ENCODE peak calls at places on chromosomes 11 and 22, in seven cellular contexts. O is thoracic aorta, X is heart left ventricle, A is HL-60, I is upper lobe of right lung, K is uterus, M is ovary. Y is an unnamed sample.

GRCh38 chr11:110362916-110363574 is 66.6 kb upstream of the RDX start:
- DNase-seq in X (no peak), A (no peak), I (no peak), K (no peak), O (no peak), M (no peak), Y (no peak)

GRCh38 chr11:63851354-63851753 is 12.4 kb downstream of the MARK2 start:
- DNase-seq in O (no peak), K (no peak), I (no peak), M (no peak), X (no peak), A (no peak), Y (no peak)

GRCh38 chr11:123480290-123480815 is 50.3 kb downstream of the GRAMD1B start:
- DNase-seq in A (peak), I (no peak), M (no peak), X (no peak), K (no peak), O (no peak), Y (no peak)

GRCh38 chr11:126345759-126346585 is 9.5 kb upstream of the ST3GAL4 start:
- DNase-seq in K (peak), X (no peak), O (no peak), A (peak), I (no peak), M (peak), Y (peak)

GRCh38 chr22:21807545-21807944 is 59.9 kb downstream of the MAPK1 start:
- DNase-seq in A (no peak), I (no peak), X (no peak), K (no peak), M (no peak), O (no peak), Y (no peak)

GRCh38 chr11:122095950-122096942 is 19.8 kb downstream of the BLID start:
- DNase-seq in M (no peak), X (no peak), O (no peak), A (no peak), I (no peak), K (no peak), Y (no peak)

GRCh38 chr11:123434262-123434661 is 4.2 kb downstream of the GRAMD1B start:
- DNase-seq in O (no peak), K (no peak), M (no peak), I (no peak), A (no peak), X (no peak), Y (no peak)

GRCh38 chr11:67022341-67022933 is 497 bp upstream of the SYT12 start:
- DNase-seq in K (no peak), A (no peak), M (peak), O (no peak), I (no peak), X (no peak), Y (no peak)

GRCh38 chr11:59680287-59681154 is 11.7 kb upstream of the PATL1 start:
- DNase-seq in M (peak), O (no peak), I (peak), X (peak), A (no peak), K (peak), Y (no peak)

GRCh38 chr11:124194696-124195418 is 11.7 kb downstream of the OR10D3 start:
- DNase-seq in A (peak), M (no peak), O (peak), I (no peak), X (no peak), K (no peak), Y (peak)

GRCh38 chr11:95363710-95364109 is 132.7 kb upstream of the SESN3 start:
- DNase-seq in K (no peak), X (no peak), O (no peak), I (no peak), M (no peak), A (no peak), Y (no peak)
- TF ChIP-seq CTCF in K (no peak), X (no peak), O (no peak), I (no peak), M (no peak), A (no peak), Y (no peak)

GRCh38 chr11:72307439-72307838 is 63.5 kb upstream of the PHOX2A start:
- DNase-seq in I (no peak), M (no peak), O (no peak), X (no peak), A (no peak), K (no peak), Y (no peak)
- TF ChIP-seq CTCF in I (no peak), M (no peak), O (no peak), X (no peak), A (no peak), K (no peak), Y (no peak)

DNA sequence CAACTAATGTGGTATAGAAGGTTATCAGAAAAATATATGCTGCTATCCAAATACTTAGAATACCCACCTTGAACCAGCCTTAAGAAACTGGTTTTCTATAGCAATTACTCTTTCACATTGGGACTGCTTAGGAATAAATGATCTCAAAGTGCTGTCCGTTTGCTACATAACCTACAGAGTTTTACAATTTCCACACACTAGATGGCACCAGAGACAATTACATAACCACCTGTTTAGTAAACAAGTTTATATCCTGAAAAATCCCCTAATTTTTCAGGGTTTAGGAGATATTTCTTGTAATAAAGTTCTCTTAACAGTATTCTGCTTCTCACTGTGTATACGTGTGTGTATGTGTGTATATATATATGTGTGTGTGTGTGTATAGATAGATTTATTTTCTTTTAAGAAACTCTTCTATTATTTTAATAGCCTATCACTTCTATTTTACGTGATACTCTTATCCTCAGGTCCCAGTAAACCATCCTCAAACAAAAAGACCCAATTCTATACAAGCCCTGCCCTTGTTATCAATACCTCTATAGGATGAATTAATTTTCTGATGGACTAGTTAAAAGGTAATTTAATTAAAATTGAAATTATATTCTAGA is 6.7 kb upstream of the OR5I1 start:
- DNase-seq in K (no peak), A (peak), I (no peak), O (no peak), M (no peak), X (no peak), Y (peak)
- TF ChIP-seq CTCF in K (no peak), A (peak), I (peak), O (no peak), M (no peak), X (peak), Y (peak)

GRCh38 chr11:76668362-76669155 is 2.0 kb downstream of the LRRC32 start:
- DNase-seq in A (no peak), K (peak), M (peak), I (peak), X (no peak), O (no peak), Y (no peak)

GRCh38 chr11:76666830-76667229 is 3.7 kb downstream of the LRRC32 start:
- DNase-seq in M (peak), K (no peak), O (no peak), X (no peak), I (peak), A (no peak), Y (no peak)

GRCh38 chr11:76667856-76668255 is 2.7 kb downstream of the LRRC32 start:
- DNase-seq in O (no peak), X (no peak), M (peak), I (peak), A (no peak), K (peak), Y (no peak)

GRCh38 chr11:76666408-76666807 is 4.1 kb downstream of the LRRC32 start:
- DNase-seq in O (no peak), M (peak), A (no peak), K (peak), I (peak), X (peak), Y (no peak)

DNA sequence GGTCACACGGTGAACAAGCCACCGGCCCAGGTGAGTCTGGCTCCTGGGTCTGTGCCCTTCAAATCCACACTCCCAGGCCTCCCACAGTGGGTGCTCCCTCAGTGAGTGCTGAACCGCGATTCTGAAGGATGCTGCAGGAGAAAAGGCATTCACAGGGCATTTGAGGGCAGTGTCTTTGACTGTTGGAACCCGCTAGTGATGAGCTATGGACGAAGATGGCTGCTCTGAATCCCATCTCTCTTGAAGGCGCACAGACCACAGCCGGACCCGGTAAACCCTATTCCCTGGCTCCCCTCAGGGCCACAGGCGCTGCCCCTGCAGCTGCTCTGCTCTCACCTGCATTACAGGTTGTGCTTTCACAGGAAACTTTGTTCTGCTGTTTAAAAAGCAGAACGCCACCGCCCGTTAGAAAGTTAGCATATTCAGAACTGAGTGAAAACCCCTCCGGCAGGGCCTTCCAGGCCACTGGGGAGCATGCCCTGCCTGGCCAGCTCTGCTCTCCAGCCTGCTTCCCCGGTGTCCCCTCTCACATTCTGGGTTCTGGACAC is 3.2 kb downstream of the LRRC32 start:
- DNase-seq in K (peak), A (no peak), M (peak), I (peak), X (no peak), O (no peak), Y (no peak)
- TF ChIP-seq CTCF in K (no peak), A (no peak), M (no peak), I (no peak), X (no peak), O (no peak), Y (no peak)

GRCh38 chr11:2867142-2867541 is 18.4 kb downstream of the CDKN1C start:
- DNase-seq in A (no peak), I (no peak), X (no peak), K (no peak), M (no peak), O (no peak), Y (no peak)

GRCh38 chr11:2866178-2866577 is 19.4 kb downstream of the CDKN1C start:
- DNase-seq in K (no peak), M (no peak), X (no peak), O (no peak), I (no peak), A (no peak), Y (no peak)

GRCh38 chr11:2869561-2870427 is 15.8 kb downstream of the CDKN1C start:
- DNase-seq in I (no peak), X (no peak), O (no peak), A (no peak), K (no peak), M (no peak), Y (no peak)

GRCh38 chr11:2868604-2869526 is 16.7 kb downstream of the CDKN1C start:
- DNase-seq in A (no peak), K (no peak), X (no peak), O (no peak), M (no peak), I (no peak), Y (no peak)

GRCh38 chr11:2867722-2868548 is 17.6 kb downstream of the CDKN1C start:
- DNase-seq in I (no peak), K (no peak), X (no peak), M (no peak), A (no peak), O (no peak), Y (no peak)
- TF ChIP-seq CTCF in I (no peak), K (no peak), X (no peak), M (no peak), A (no peak), O (no peak), Y (no peak)

DNA sequence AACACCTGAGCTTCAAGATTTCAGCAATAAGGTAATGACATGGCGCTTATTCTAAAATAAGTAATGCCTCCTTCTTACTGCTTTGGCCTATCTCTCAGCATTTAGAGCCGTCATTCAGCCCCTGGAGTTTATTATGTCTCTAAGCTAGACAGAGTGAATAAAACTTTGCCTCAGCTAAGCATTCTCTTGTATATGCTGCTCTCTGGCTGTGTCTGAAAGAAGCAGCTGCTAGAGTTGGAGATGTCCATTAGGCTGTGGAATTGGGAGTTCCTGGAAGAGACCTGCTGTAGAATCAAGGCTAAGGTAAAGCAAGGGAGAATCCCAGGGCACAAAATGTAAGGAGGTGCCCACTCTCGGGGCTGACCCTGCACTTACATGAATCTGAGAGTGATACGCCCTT is 35.5 kb upstream of the TTC12 start:
- DNase-seq in A (no peak), I (no peak), K (no peak), X (no peak), M (no peak), O (no peak), Y (no peak)
- TF ChIP-seq CTCF in A (no peak), I (no peak), K (peak), X (peak), M (peak), O (no peak), Y (no peak)

DNA sequence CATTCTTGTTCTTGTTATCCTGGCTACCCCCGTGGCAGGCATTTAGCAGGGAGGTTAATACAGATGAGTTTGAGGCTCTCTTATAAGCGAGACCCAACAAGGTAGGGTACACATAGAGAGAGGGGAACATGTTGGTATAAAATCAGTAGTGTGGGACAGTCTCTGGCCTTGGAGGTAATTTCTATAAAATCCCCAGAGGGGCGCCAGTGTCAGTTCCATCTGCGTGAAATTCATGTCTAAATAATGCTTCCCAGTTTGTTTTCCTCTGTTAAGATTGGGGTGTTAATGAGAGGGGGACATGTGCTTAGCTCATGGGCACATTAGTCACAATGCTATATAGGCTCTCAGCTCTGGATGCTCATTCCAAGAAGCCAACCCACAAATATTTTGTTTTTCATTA is 150.7 kb downstream of the MYO18B start:
- DNase-seq in K (no peak), M (no peak), O (no peak), A (no peak), X (no peak), I (no peak), Y (no peak)
- TF ChIP-seq CTCF in K (no peak), M (no peak), O (no peak), A (no peak), X (no peak), I (no peak), Y (no peak)

GRCh38 chr11:45748801-45749200 is 56.1 kb upstream of the SLC35C1 start:
- DNase-seq in A (no peak), K (no peak), X (no peak), O (no peak), I (no peak), M (no peak), Y (no peak)
- TF ChIP-seq CTCF in A (no peak), K (no peak), X (no peak), O (peak), I (no peak), M (no peak), Y (no peak)

DNA sequence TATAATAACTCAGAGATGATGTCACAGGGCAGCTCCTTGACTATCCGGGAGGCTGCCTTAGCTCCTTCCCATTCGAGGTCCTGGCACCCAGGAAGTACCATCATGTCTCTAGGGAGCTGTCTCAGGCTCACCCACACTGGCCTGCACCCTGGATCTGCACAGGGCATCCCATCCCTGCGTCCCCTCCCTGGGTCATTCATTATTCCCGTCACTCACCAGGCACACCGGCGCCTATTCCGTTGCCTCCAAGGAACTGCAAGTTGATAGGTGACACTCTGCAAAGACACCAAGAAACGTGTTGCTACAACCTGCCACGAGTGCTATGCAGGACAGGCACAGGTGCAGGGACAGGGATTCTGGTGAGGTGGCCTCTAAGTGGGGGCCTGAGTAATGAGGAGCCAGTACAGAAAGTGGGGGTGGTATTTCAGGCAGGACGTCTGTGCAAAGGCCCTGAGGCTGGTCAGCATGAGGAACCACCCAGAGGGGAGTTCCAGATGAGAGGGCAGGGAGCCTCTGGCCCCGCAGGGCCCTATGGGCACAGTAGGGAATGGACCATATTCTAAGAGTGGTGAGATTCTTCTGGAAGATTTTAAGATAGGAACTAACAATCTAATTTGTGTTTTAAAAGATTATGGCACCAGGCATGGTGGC is 71.6 kb upstream of the SHANK2 start:
- DNase-seq in A (no peak), X (no peak), I (peak), O (no peak), M (no peak), K (no peak), Y (no peak)
- TF ChIP-seq CTCF in A (no peak), X (no peak), I (no peak), O (no peak), M (no peak), K (no peak), Y (no peak)

Y was measured in HFF-Myc.